ENCODE peak calls at places on chromosome 18, in six cellular contexts. N, S, Z, W, Q and D are unnamed samples.

GRCh38 chr18:45998244-45998643 is 31.1 kb upstream of the EPG5 start:
- DNase-seq in Q (no peak), S (no peak), W (no peak), N (no peak), Z (no peak), D (no peak)

GRCh38 chr18:69480460-69480859 is 79.8 kb downstream of the DOK6 start:
- DNase-seq in Z (no peak), Q (no peak), N (no peak), S (no peak), W (no peak), D (no peak)

GRCh38 chr18:26190506-26190905 is 35.7 kb upstream of the TAF4B start:
- DNase-seq in W (no peak), Z (no peak), S (no peak), Q (no peak), N (no peak), D (no peak)

GRCh38 chr18:13500891-13501887 is 225.2 kb downstream of the FAM210A start:
- DNase-seq in Q (no peak), W (no peak), N (no peak), Z (peak), S (no peak), D (peak)

GRCh38 chr18:70650878-70651277 is 362.0 kb downstream of the SOCS6 start:
- DNase-seq in Z (no peak), W (no peak), N (no peak), Q (no peak), S (no peak), D (no peak)

GRCh38 chr18:63997606-63998005 is 27.7 kb downstream of the SERPINB8 start:
- DNase-seq in S (no peak), Z (no peak), Q (no peak), W (no peak), N (no peak), D (no peak)

GRCh38 chr18:14026199-14026598 is 106.0 kb downstream of the ZNF519 start:
- DNase-seq in Z (no peak), W (no peak), Q (no peak), S (no peak), N (no peak), D (no peak)

GRCh38 chr18:79748321-79749157 is 49.2 kb upstream of the KCNG2 start:
- DNase-seq in S (no peak), Z (peak), Q (no peak), N (no peak), W (no peak), D (no peak)

GRCh38 chr18:38980420-38980819 is 1414.8 kb upstream of the CELF4 start:
- DNase-seq in Q (no peak), Z (no peak), N (no peak), S (no peak), W (no peak), D (no peak)

GRCh38 chr18:22813648-22814328 is 119.3 kb upstream of the RBBP8 start:
- DNase-seq in N (peak), S (no peak), Z (no peak), Q (no peak), W (no peak), D (peak)

GRCh38 chr18:51731070-51731469 is 533.6 kb upstream of the MEX3C start:
- DNase-seq in N (no peak), W (no peak), S (no peak), Q (no peak), Z (no peak), D (no peak)

GRCh38 chr18:3411854-3412268 is 38.1 kb upstream of the TGIF1 start:
- DNase-seq in Z (no peak), W (no peak), N (no peak), S (no peak), Q (no peak), D (no peak)

GRCh38 chr18:8686556-8686955 is 18.8 kb upstream of the MTCL1 start:
- DNase-seq in Q (no peak), W (no peak), Z (no peak), S (no peak), N (no peak), D (no peak)

GRCh38 chr18:49804096-49804495 is 9.2 kb downstream of the ACAA2 start:
- DNase-seq in N (no peak), S (no peak), Z (no peak), Q (no peak), W (no peak), D (no peak)

GRCh38 chr18:5518899-5519371 is 24.9 kb downstream of the EPB41L3 start:
- DNase-seq in Z (no peak), N (no peak), Q (no peak), S (no peak), W (no peak), D (peak)

GRCh38 chr18:58787750-58788149 is 76.9 kb upstream of the ZNF532 start:
- DNase-seq in Z (no peak), Q (no peak), W (no peak), N (no peak), S (no peak), D (no peak)

GRCh38 chr18:23129355-23130002 is 5.8 kb upstream of the CABLES1 start:
- DNase-seq in Q (no peak), Z (no peak), N (no peak), S (no peak), W (no peak), D (no peak)

GRCh38 chr18:55863876-55864275 is 275.9 kb upstream of the TCF4 start:
- DNase-seq in Z (no peak), S (no peak), W (no peak), Q (no peak), N (no peak), D (no peak)

GRCh38 chr18:36322734-36323133 is 25.2 kb downstream of the FHOD3 start:
- DNase-seq in W (no peak), S (no peak), N (no peak), Q (no peak), Z (no peak), D (no peak)

GRCh38 chr18:40249390-40250080 is 1705.5 kb upstream of the PIK3C3 start:
- DNase-seq in Q (no peak), Z (no peak), S (no peak), W (no peak), N (no peak), D (no peak)

GRCh38 chr18:62964432-62964831 is 249.1 kb downstream of the PHLPP1 start:
- DNase-seq in Z (no peak), S (no peak), Q (no peak), W (no peak), N (no peak), D (no peak)

GRCh38 chr18:58887613-58887963 is 22.9 kb downstream of the ZNF532 start:
- DNase-seq in W (peak), Q (no peak), S (no peak), Z (peak), N (no peak), D (peak)

GRCh38 chr18:24138884-24139616 is at the start of gene CABYR:
- DNase-seq in S (peak), W (peak), Q (no peak), Z (peak), N (peak), D (peak)

GRCh38 chr18:79395761-79396404 is at the start of gene NFATC1:
- DNase-seq in W (no peak), N (peak), Z (peak), Q (no peak), S (peak), D (peak)

GRCh38 chr18:49178736-49179135 is 228.0 kb upstream of the SMAD7 start:
- DNase-seq in Q (no peak), W (no peak), S (peak), Z (no peak), N (no peak), D (peak)

GRCh38 chr18:79755496-79756142 is 42.1 kb upstream of the KCNG2 start:
- DNase-seq in S (no peak), Z (peak), N (no peak), W (no peak), Q (no peak), D (no peak)

GRCh38 chr18:5515007-5515744 is 28.6 kb downstream of the EPB41L3 start:
- DNase-seq in W (no peak), N (no peak), Z (no peak), Q (peak), S (no peak), D (no peak)

GRCh38 chr18:24659837-24660720 is 199.6 kb downstream of the HRH4 start:
- DNase-seq in S (no peak), Q (no peak), W (no peak), Z (no peak), N (no peak), D (no peak)